ENCODE peak calls at places on chromosomes 6 and 20, in six cellular contexts. P is T-cell; U is psoas muscle; N is amniotic stem cell; Q is activated CD8-positive, alpha-beta memory T cell treated with anti-CD3 and anti-CD28 coated beads, Interleukin-2, amount 10 ng/mL, durations not matched to agents 7 days and 5 days; H is heart left ventricle. C is an unnamed sample.

GRCh38 chr6:156389296-156389695 is 387.9 kb upstream of the ARID1B start:
- DNase-seq in P (no peak), N (no peak), U (no peak), Q (no peak), H (no peak), C (no peak)

GRCh38 chr6:68653706-68654089 is 18.6 kb downstream of the ADGRB3 start:
- DNase-seq in U (no peak), N (no peak), H (no peak), Q (no peak), P (no peak), C (no peak)

GRCh38 chr20:45828589-45828988 is 1.5 kb upstream of the TNNC2 start:
- DNase-seq in Q (no peak), N (no peak), U (peak), P (no peak), H (no peak), C (no peak)

GRCh38 chr20:1804129-1804503 is 91.1 kb upstream of the SIRPA start:
- DNase-seq in H (no peak), Q (no peak), U (no peak), N (no peak), P (no peak), C (no peak)

GRCh38 chr20:51450984-51451383 is 91.5 kb downstream of the NFATC2 start:
- DNase-seq in H (no peak), Q (no peak), U (no peak), N (no peak), P (no peak), C (no peak)

GRCh38 chr6:69162811-69163210 is 527.7 kb downstream of the ADGRB3 start:
- DNase-seq in U (no peak), Q (no peak), H (no peak), N (no peak), P (no peak), C (no peak)

GRCh38 chr20:61146006-61146405 is 106.1 kb upstream of the CDH4 start:
- DNase-seq in N (no peak), P (no peak), U (no peak), H (no peak), Q (no peak), C (no peak)

GRCh38 chr6:116876635-116877611 is at the start of gene RFX6:
- DNase-seq in N (no peak), U (no peak), P (no peak), H (no peak), Q (no peak), C (no peak)

GRCh38 chr6:142474446-142475289 is 172.9 kb downstream of the ADGRG6 start:
- DNase-seq in N (peak), U (no peak), P (no peak), Q (no peak), H (no peak), C (peak)

GRCh38 chr6:68196645-68197044 is 438.4 kb upstream of the ADGRB3 start:
- DNase-seq in U (no peak), Q (no peak), N (no peak), H (no peak), P (no peak), C (no peak)

GRCh38 chr20:34843421-34843820 is 18.0 kb upstream of the NCOA6 start:
- DNase-seq in Q (no peak), U (no peak), H (no peak), N (no peak), P (no peak), C (no peak)

GRCh38 chr20:37524859-37525708 is 2.6 kb downstream of the BLCAP start:
- DNase-seq in P (no peak), U (no peak), N (no peak), H (no peak), Q (no peak), C (no peak)

GRCh38 chr6:125201961-125202729 is 48.6 kb downstream of the TPD52L1 start:
- DNase-seq in N (peak), Q (no peak), U (peak), P (no peak), H (peak), C (peak)

GRCh38 chr20:58976095-58976730 is 4.8 kb upstream of the NELFCD start:
- DNase-seq in U (no peak), Q (no peak), P (no peak), N (no peak), H (no peak), C (no peak)

GRCh38 chr6:133248241-133249001 is 7.3 kb downstream of the EYA4 start:
- DNase-seq in P (no peak), N (no peak), H (no peak), U (no peak), Q (no peak), C (no peak)

GRCh38 chr6:75155586-75155985 is 50.3 kb downstream of the COL12A1 start:
- DNase-seq in P (no peak), Q (no peak), H (no peak), U (no peak), N (no peak), C (no peak)

GRCh38 chr20:46099491-46100287 is 9.9 kb upstream of the NCOA5 start:
- DNase-seq in H (peak), N (no peak), P (no peak), U (peak), Q (no peak), C (no peak)

GRCh38 chr6:149389509-149390297 is 10.4 kb upstream of the SUMO4 start:
- DNase-seq in N (no peak), U (no peak), P (no peak), Q (no peak), H (no peak), C (no peak)

GRCh38 chr6:85677243-85677956 is 34.7 kb upstream of the SYNCRIP start:
- DNase-seq in Q (no peak), U (no peak), H (no peak), P (no peak), N (no peak), C (no peak)

GRCh38 chr6:56581561-56581960 is 61.1 kb downstream of the DST start:
- DNase-seq in P (no peak), N (no peak), H (no peak), Q (no peak), U (no peak), C (no peak)

GRCh38 chr20:20843982-20844381 is 131.5 kb upstream of the RALGAPA2 start:
- DNase-seq in H (no peak), P (no peak), U (no peak), Q (no peak), N (no peak), C (no peak)

GRCh38 chr6:31568537-31568961 is 3.5 kb upstream of the LTA start:
- DNase-seq in Q (peak), H (no peak), U (no peak), P (peak), N (no peak), C (no peak)

GRCh38 chr6:38489951-38490350 is 149.8 kb downstream of the BTBD9 start:
- DNase-seq in Q (no peak), N (no peak), U (no peak), H (no peak), P (no peak), C (peak)

GRCh38 chr20:49448917-49449316 is 33.6 kb downstream of the KCNB1 start:
- DNase-seq in U (no peak), H (no peak), Q (no peak), N (no peak), P (no peak), C (no peak)

GRCh38 chr6:50128420-50129005 is 78.8 kb upstream of the DEFB112 start:
- DNase-seq in Q (no peak), H (no peak), P (no peak), N (peak), U (no peak), C (no peak)

GRCh38 chr6:101393291-101394251 is at the start of gene GRIK2:
- DNase-seq in P (no peak), H (peak), N (peak), U (peak), Q (no peak), C (no peak)

GRCh38 chr6:62392289-62392688 is 106.3 kb upstream of the KHDRBS2 start:
- DNase-seq in U (no peak), H (no peak), N (no peak), P (no peak), Q (no peak), C (no peak)

GRCh38 chr6:45714795-45715507 is 300.7 kb downstream of the CLIC5 start:
- DNase-seq in P (peak), Q (peak), U (no peak), H (peak), N (peak), C (peak)

GRCh38 chr20:36544134-36545018 is 3.1 kb downstream of the MYL9 start:
- DNase-seq in H (peak), P (no peak), N (peak), U (peak), Q (no peak), C (no peak)

GRCh38 chr6:14606353-14606752 is 488.8 kb downstream of the CD83 start:
- DNase-seq in U (no peak), P (no peak), N (no peak), H (no peak), Q (no peak), C (no peak)

GRCh38 chr20:60271597-60271996 is 313.4 kb downstream of the CDH26 start:
- DNase-seq in Q (no peak), H (no peak), N (no peak), P (no peak), U (no peak), C (no peak)

C was measured in non-pigmented ciliary epithelial cell.